ENCODE peak calls at places on chromosomes 1 and 21, in nine cellular contexts. G is HepG2, M is omental fat pad, C is A549, P is AG09309, L is coronary artery, H is fibroblast of lung, A is colonic mucosa, Q is lower lobe of right lung. D is an unnamed sample.

GRCh38 chr1:110556471-110556807 is 37.5 kb upstream of the KCNA10 start:
- DNase-seq in C (no peak), G (no peak), H (no peak), M (no peak), A (no peak), Q (no peak), L (no peak), P (no peak), D (no peak)

GRCh38 chr1:66434096-66434495 is 99.9 kb upstream of the SGIP1 start:
- DNase-seq in G (no peak), H (peak), M (no peak), C (no peak), A (no peak), P (peak), Q (no peak), L (no peak), D (no peak)

GRCh38 chr1:235907187-235907896 is 40.6 kb upstream of the LYST start:
- DNase-seq in C (no peak), L (no peak), Q (no peak), P (no peak), H (no peak), G (no peak), A (no peak), M (no peak), D (no peak)

GRCh38 chr1:198444792-198445191 is 95.7 kb downstream of the ATP6V1G3 start:
- DNase-seq in L (no peak), G (no peak), Q (no peak), C (no peak), M (no peak), A (no peak), P (peak), H (peak), D (no peak)

GRCh38 chr1:229556551-229556950 is 2.0 kb downstream of the ABCB10 start:
- DNase-seq in G (peak), P (no peak), Q (no peak), A (no peak), M (no peak), H (no peak), L (no peak), C (no peak), D (peak)

GRCh38 chr21:32135401-32136363 is 143.2 kb downstream of the MIS18A start:
- DNase-seq in Q (no peak), H (peak), C (no peak), L (no peak), M (no peak), A (no peak), G (no peak), P (peak), D (no peak)

GRCh38 chr1:26500488-26501175 is 28.4 kb downstream of the HMGN2 start:
- DNase-seq in H (peak), Q (peak), P (no peak), M (peak), C (peak), L (peak), G (peak), A (peak), D (peak)

GRCh38 chr1:208088319-208088718 is 155.9 kb downstream of the PLXNA2 start:
- DNase-seq in M (no peak), P (no peak), C (no peak), Q (no peak), G (no peak), A (no peak), L (no peak), H (peak), D (no peak)

GRCh38 chr1:211891708-211892107 is 61.1 kb upstream of the LPGAT1 start:
- DNase-seq in C (no peak), H (no peak), Q (no peak), P (no peak), A (no peak), M (no peak), L (no peak), G (no peak), D (no peak)

GRCh38 chr1:998905-999796 is 746 bp downstream of the HES4 start:
- DNase-seq in Q (peak), G (no peak), C (no peak), L (no peak), A (peak), M (no peak), H (no peak), P (no peak), D (peak)

GRCh38 chr1:113545210-113545609 is 154.9 kb downstream of the MAGI3 start:
- DNase-seq in H (no peak), M (no peak), L (no peak), Q (no peak), C (no peak), G (no peak), P (no peak), A (no peak), D (no peak)

GRCh38 chr1:176157995-176158394 is 49.1 kb downstream of the COP1 start:
- DNase-seq in Q (no peak), A (no peak), P (no peak), H (no peak), M (no peak), G (no peak), L (no peak), C (no peak), D (no peak)

GRCh38 chr1:43235451-43236121 is 34.2 kb upstream of the TMEM125 start:
- DNase-seq in Q (no peak), L (no peak), H (no peak), G (no peak), M (no peak), C (no peak), A (peak), P (no peak), D (no peak)

GRCh38 chr1:167230437-167230836 is 9.8 kb downstream of the POU2F1 start:
- DNase-seq in Q (no peak), P (no peak), A (no peak), H (no peak), C (no peak), L (no peak), M (no peak), G (no peak), D (no peak)

GRCh38 chr1:19606817-19607706 is 37.0 kb upstream of the NBL1 start:
- DNase-seq in L (no peak), H (peak), C (no peak), A (no peak), Q (no peak), P (no peak), M (no peak), G (no peak), D (no peak)

GRCh38 chr1:116067564-116067887 is 43.7 kb upstream of the MAB21L3 start:
- DNase-seq in C (no peak), Q (no peak), A (no peak), H (peak), P (peak), L (no peak), G (no peak), M (no peak), D (no peak)

GRCh38 chr1:152514715-152515453 is 602 bp downstream of the CRCT1 start:
- DNase-seq in H (no peak), L (no peak), P (no peak), M (no peak), C (no peak), G (no peak), Q (no peak), A (no peak), D (no peak)

GRCh38 chr1:84722794-84723193 is 32.5 kb upstream of the SSX2IP start:
- DNase-seq in M (no peak), C (no peak), G (no peak), L (no peak), P (peak), H (peak), Q (no peak), A (no peak), D (no peak)

GRCh38 chr1:23402286-23403037 is 22.1 kb downstream of the TCEA3 start:
- DNase-seq in P (no peak), C (no peak), M (no peak), G (no peak), L (no peak), A (peak), H (no peak), Q (peak), D (no peak)

GRCh38 chr1:207033302-207033701 is 746 bp upstream of the C1orf116 start:
- DNase-seq in P (no peak), M (no peak), H (no peak), A (no peak), G (no peak), Q (no peak), L (no peak), C (no peak), D (no peak)

GRCh38 chr1:10594481-10595050 is 119.8 kb downstream of the PEX14 start:
- DNase-seq in P (no peak), C (no peak), A (no peak), H (no peak), Q (no peak), L (no peak), M (no peak), G (no peak), D (no peak)

GRCh38 chr1:17233675-17234074 is 15.2 kb upstream of the PADI3 start:
- DNase-seq in P (peak), G (no peak), M (peak), A (peak), H (peak), L (no peak), Q (peak), C (peak), D (peak)

GRCh38 chr1:1332031-1332755 is 1.1 kb downstream of the TAS1R3 start:
- DNase-seq in G (no peak), C (no peak), M (no peak), A (no peak), H (no peak), P (no peak), Q (no peak), L (no peak), D (no peak)

GRCh38 chr1:86757272-86757984 is 53.1 kb downstream of the SH3GLB1 start:
- DNase-seq in A (no peak), H (peak), M (no peak), C (no peak), L (no peak), G (no peak), P (peak), Q (no peak), D (no peak)

GRCh38 chr1:111214884-111215283 is 12.6 kb upstream of the CHI3L2 start:
- DNase-seq in L (no peak), P (no peak), Q (no peak), H (no peak), A (no peak), G (no peak), M (no peak), C (no peak), D (no peak)

GRCh38 chr1:211287218-211287617 is 28.1 kb downstream of the RCOR3 start:
- DNase-seq in H (no peak), Q (no peak), L (no peak), C (no peak), M (no peak), G (no peak), A (no peak), P (no peak), D (no peak)

GRCh38 chr1:61083014-61083798 is 845 bp downstream of the NFIA start:
- DNase-seq in Q (peak), P (no peak), M (no peak), L (no peak), C (no peak), G (no peak), A (no peak), H (peak), D (no peak)

GRCh38 chr21:26674324-26674723 is 101.2 kb upstream of the CYYR1 start:
- DNase-seq in L (no peak), M (no peak), P (no peak), Q (no peak), C (no peak), H (no peak), A (no peak), G (no peak), D (no peak)

GRCh38 chr1:21052034-21052433 is 124.7 kb downstream of the EIF4G3 start:
- DNase-seq in L (no peak), H (no peak), A (no peak), Q (no peak), M (no peak), P (no peak), C (no peak), G (no peak), D (no peak)

GRCh38 chr1:174359454-174359805 is 88.3 kb upstream of the GPR52 start:
- DNase-seq in G (no peak), P (no peak), M (no peak), C (no peak), Q (no peak), L (no peak), A (no peak), H (no peak), D (no peak)

GRCh38 chr1:180909462-180909976 is 3.2 kb upstream of the KIAA1614 start:
- DNase-seq in M (no peak), G (no peak), L (no peak), C (no peak), A (no peak), Q (no peak), P (no peak), H (no peak), D (no peak)

GRCh38 chr1:15950763-15951295 is 25.1 kb downstream of the ZBTB17 start:
- DNase-seq in P (peak), A (no peak), Q (no peak), L (no peak), G (no peak), H (peak), C (no peak), M (peak), D (peak)

GRCh38 chr1:186292875-186293274 is 82.2 kb downstream of the TPR start:
- DNase-seq in P (no peak), G (no peak), A (no peak), L (no peak), C (no peak), Q (no peak), M (no peak), H (no peak), D (no peak)

GRCh38 chr1:185108324-185108723 is 48.4 kb downstream of the TRMT1L start:
- DNase-seq in L (no peak), Q (no peak), A (no peak), P (no peak), G (no peak), M (no peak), C (no peak), H (peak), D (no peak)

GRCh38 chr1:2631136-2632050 is 1.4 kb downstream of the MMEL1 start:
- DNase-seq in M (no peak), L (peak), G (peak), P (no peak), C (no peak), Q (no peak), A (peak), H (no peak), D (no peak)

GRCh38 chr1:243263824-243264223 is 8.0 kb downstream of the SDCCAG8 start:
- DNase-seq in H (peak), P (no peak), A (no peak), C (no peak), L (no peak), Q (no peak), M (no peak), G (no peak), D (no peak)

GRCh38 chr21:46112731-46113215 is 14.9 kb downstream of the COL6A2 start:
- DNase-seq in G (no peak), A (no peak), L (peak), Q (no peak), P (no peak), H (no peak), C (no peak), M (peak), D (peak)

GRCh38 chr1:205714190-205714905 is 34.0 kb upstream of the SLC45A3 start:
- DNase-seq in M (no peak), C (no peak), H (peak), A (no peak), L (no peak), G (peak), Q (no peak), P (peak), D (no peak)

GRCh38 chr21:28893687-28894086 is 99.0 kb downstream of the LTN1 start:
- DNase-seq in L (no peak), A (no peak), M (no peak), Q (no peak), G (no peak), H (no peak), P (no peak), C (no peak), D (no peak)

GRCh38 chr1:231803353-231803752 is 176.8 kb downstream of the DISC1 start:
- DNase-seq in L (no peak), H (peak), P (peak), Q (peak), A (no peak), M (no peak), C (no peak), G (no peak), D (no peak)

GRCh38 chr1:231808990-231809389 is 182.4 kb downstream of the DISC1 start:
- DNase-seq in G (no peak), M (no peak), L (no peak), H (peak), C (no peak), Q (no peak), A (no peak), P (peak), D (no peak)

GRCh38 chr1:231807498-231807897 is 180.9 kb downstream of the DISC1 start:
- DNase-seq in Q (no peak), C (no peak), G (no peak), H (no peak), M (no peak), A (no peak), L (no peak), P (no peak), D (no peak)

GRCh38 chr1:231808116-231808515 is 181.5 kb downstream of the DISC1 start:
- DNase-seq in Q (no peak), P (no peak), H (no peak), C (no peak), A (no peak), M (no peak), L (no peak), G (no peak), D (no peak)

GRCh38 chr1:231806623-231807470 is 180.3 kb downstream of the DISC1 start:
- DNase-seq in C (peak), P (no peak), A (peak), H (no peak), L (no peak), M (no peak), Q (peak), G (peak), D (no peak)
- TF ChIP-seq CTCF in C (peak), P (peak), A (peak), H (peak), L (no peak), M (no peak), Q (peak), G (peak), D (peak)

GRCh38 chr21:41043008-41043407 is 125.0 kb upstream of the BACE2 start:
- DNase-seq in G (no peak), L (no peak), P (no peak), Q (no peak), H (no peak), M (no peak), A (no peak), C (no peak), D (no peak)
- TF ChIP-seq CTCF in G (no peak), L (no peak), P (no peak), Q (peak), H (no peak), M (no peak), A (no peak), C (no peak), D (no peak)

DNA sequence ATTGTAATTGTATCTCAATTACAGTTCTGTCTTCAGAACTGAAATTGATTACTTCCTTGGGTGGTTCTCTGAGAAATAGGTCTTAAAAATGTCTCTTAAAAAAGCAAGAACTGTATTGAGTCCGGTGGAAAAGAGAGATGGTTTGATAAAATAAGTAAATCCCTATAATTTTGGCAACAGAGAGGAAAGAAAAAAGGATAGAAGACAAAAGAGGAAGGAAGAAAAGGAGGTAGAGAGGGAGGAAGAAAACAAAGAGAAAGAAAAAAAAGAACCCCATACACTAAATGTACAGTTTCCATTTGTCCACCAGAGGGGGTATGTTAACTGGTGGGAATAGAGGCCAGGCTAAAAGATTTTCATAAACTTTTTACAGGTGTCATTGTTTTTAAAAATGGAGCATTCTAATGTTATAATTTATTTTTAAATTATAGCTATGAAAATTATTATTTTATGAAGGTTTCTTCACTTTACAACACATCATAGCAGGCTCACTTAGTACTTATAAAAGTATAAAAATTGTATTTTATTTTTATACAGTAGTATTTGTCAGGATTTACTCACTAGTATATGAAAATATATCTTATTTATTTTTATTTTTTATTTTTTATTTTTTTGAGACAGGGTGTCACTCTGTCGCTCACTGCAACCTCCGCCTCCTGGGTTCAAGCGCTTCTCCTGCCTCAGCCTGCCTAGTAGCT is 2.1 kb upstream of the UBE2T start:
- DNase-seq in A (no peak), G (peak), L (no peak), P (no peak), H (peak), Q (no peak), C (peak), M (no peak), D (no peak)
- TF ChIP-seq CTCF in A (peak), G (peak), L (peak), P (peak), H (peak), Q (peak), C (peak), M (no peak), D (peak)

GRCh38 chr1:94237291-94238226 is at the start of gene ARHGAP29:
- DNase-seq in Q (peak), C (peak), G (peak), L (peak), A (peak), M (peak), P (no peak), H (peak), D (peak)

GRCh38 chr1:94236021-94236491 is 1.3 kb downstream of the ARHGAP29 start:
- DNase-seq in L (no peak), C (no peak), A (no peak), Q (no peak), M (no peak), H (peak), G (no peak), P (no peak), D (no peak)

GRCh38 chr1:94235189-94236020 is 2.0 kb downstream of the ARHGAP29 start:
- DNase-seq in C (no peak), P (no peak), A (no peak), M (no peak), L (no peak), H (no peak), Q (no peak), G (no peak), D (no peak)

GRCh38 chr1:94234615-94235014 is 2.8 kb downstream of the ARHGAP29 start:
- DNase-seq in C (no peak), A (no peak), M (no peak), L (no peak), G (no peak), P (no peak), Q (no peak), H (no peak), D (no peak)

GRCh38 chr1:94236630-94237290 is 624 bp downstream of the ARHGAP29 start:
- DNase-seq in A (peak), Q (no peak), M (no peak), H (peak), C (no peak), G (no peak), L (no peak), P (no peak), D (no peak)
- TF ChIP-seq CTCF in A (no peak), Q (no peak), M (no peak), H (peak), C (peak), G (peak), L (no peak), P (peak), D (peak)

DNA sequence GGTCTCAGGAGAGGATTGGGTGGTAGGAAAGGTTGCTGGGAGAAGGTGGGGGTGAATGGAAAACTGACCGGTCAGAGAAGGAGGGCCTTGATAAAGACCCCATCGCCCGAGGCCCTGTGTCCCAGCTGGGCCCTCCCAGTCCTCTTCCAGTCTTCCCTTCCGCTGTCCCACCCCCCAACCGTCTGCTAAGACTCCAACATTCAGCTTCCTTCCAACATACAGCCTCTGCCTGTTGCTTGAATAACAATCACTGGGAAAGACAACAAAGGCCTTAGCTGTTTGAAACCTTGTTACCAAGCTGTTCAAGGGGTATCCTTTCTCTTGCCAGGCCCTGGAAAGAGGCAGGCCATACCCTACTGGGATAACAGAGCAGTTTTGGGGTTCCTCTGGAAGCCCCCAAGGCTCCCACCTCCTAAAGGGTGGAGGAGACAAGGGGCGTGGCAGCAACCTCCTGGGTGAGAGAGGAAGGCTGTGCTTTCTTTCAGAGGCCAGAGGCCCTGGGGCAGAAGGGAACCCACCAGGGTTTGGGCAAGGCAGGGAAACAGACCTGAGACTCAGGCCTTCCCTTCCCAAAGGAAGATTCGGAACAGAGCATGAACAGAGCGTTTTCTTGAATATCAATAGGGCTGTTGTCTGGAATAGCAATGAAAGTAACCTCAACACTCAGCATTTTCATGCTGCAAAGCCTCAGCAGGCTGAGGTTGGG is 4.3 kb downstream of the ETNK2 start:
- DNase-seq in M (no peak), L (no peak), Q (no peak), P (no peak), G (no peak), A (no peak), H (no peak), C (no peak), D (no peak)
- TF ChIP-seq CTCF in M (no peak), L (no peak), Q (no peak), P (no peak), G (no peak), A (no peak), H (no peak), C (no peak), D (no peak)